ENCODE peak calls at places on chromosomes 3 and 15, in nine cellular contexts. M is BE2C, K is HepG2, A is uterus, P is AG09309, W is esophagus muscularis mucosa, R is GM23338, I is DND-41, L is fibroblast of mammary gland. S is an unnamed sample.

GRCh38 chr3:23183731-23184130 is 19.4 kb upstream of the UBE2E2 start:
- DNase-seq in M (no peak), K (peak; percentile 43), A (no peak), P (peak; percentile 24), W (no peak), R (peak; percentile 94), I (no peak), L (peak; percentile 56), S (no peak)

GRCh38 chr3:150922611-150923010 is 17.4 kb upstream of the MINDY4B start:
- DNase-seq in M (peak; percentile 75), K (no peak), A (peak; percentile 22), P (no peak), W (no peak), R (peak; percentile 84), I (no peak), L (no peak), S (no peak)

GRCh38 chr3:76383781-76384180 is 598.4 kb upstream of the ZNF717 start:
- DNase-seq in M (peak; percentile 83), K (no peak), A (no peak), P (no peak), W (no peak), R (no peak), I (no peak), L (no peak), S (no peak)

GRCh38 chr3:178245385-178245778 is 290.9 kb upstream of the KCNMB2 start:
- DNase-seq in M (peak; percentile 11), K (no peak), A (no peak), P (no peak), W (no peak), R (no peak), I (no peak), L (peak; percentile 12), S (no peak)

GRCh38 chr15:69414702-69415161 is 583 bp downstream of the KIF23 start:
- DNase-seq in M (peak; percentile 48), K (peak; percentile 74), A (peak; percentile 38), P (peak; percentile 64), W (no peak), R (peak; percentile 75), I (peak; percentile 33), L (peak; percentile 79), S (no peak)

GRCh38 chr15:92653366-92653765 is 2.2 kb downstream of the FAM174B start:
- DNase-seq in M (no peak), K (no peak), A (no peak), P (no peak), W (no peak), R (no peak), I (no peak), L (no peak), S (no peak)

GRCh38 chr15:29686079-29686425 is 136.2 kb downstream of the TJP1 start:
- DNase-seq in M (no peak), K (no peak), A (no peak), P (no peak), W (no peak), R (no peak), I (no peak), L (no peak), S (no peak)

GRCh38 chr3:130835483-130835882 is 58.4 kb upstream of the ATP2C1 start:
- DNase-seq in M (no peak), K (no peak), A (no peak), P (peak; percentile 16), W (no peak), R (no peak), I (no peak), L (no peak), S (no peak)

GRCh38 chr3:128681277-128681829 is 30.7 kb upstream of the RPN1 start:
- DNase-seq in M (no peak), K (no peak), A (no peak), P (peak; percentile 3), W (no peak), R (no peak), I (no peak), L (peak; percentile 33), S (no peak)

GRCh38 chr3:151798476-151798875 is 15.4 kb upstream of the AADAC start:
- DNase-seq in M (no peak), K (no peak), A (no peak), P (no peak), W (no peak), R (no peak), I (no peak), L (peak; percentile 88), S (no peak)

GRCh38 chr3:71064288-71064975 is 519.1 kb downstream of the FOXP1 start:
- DNase-seq in M (no peak), K (peak; percentile 63), A (peak; percentile 55), P (no peak), W (no peak), R (peak; percentile 79), I (peak; percentile 77), L (peak; percentile 67), S (no peak)

GRCh38 chr3:168671091-168671490 is 575.4 kb upstream of the GOLIM4 start:
- DNase-seq in M (peak; percentile 40), K (no peak), A (no peak), P (no peak), W (no peak), R (no peak), I (no peak), L (no peak), S (no peak)

GRCh38 chr15:99928429-99928981 is 195.3 kb upstream of the LYSMD4 start:
- DNase-seq in M (peak; percentile 75), K (no peak), A (peak; percentile 74), P (peak; percentile 18), W (peak; percentile 92), R (peak; percentile 49), I (no peak), L (peak; percentile 72), S (peak; percentile 97)

GRCh38 chr3:154105218-154105975 is 15.8 kb upstream of the ARHGEF26 start:
- DNase-seq in M (no peak), K (no peak), A (no peak), P (no peak), W (no peak), R (peak; percentile 8), I (no peak), L (no peak), S (no peak)

GRCh38 chr3:75042941-75043340 is 428.5 kb upstream of the CNTN3 start:
- DNase-seq in M (no peak), K (no peak), A (no peak), P (no peak), W (no peak), R (peak; percentile 62), I (no peak), L (no peak), S (no peak)

GRCh38 chr15:93497256-93497655 is 408.2 kb upstream of the RGMA start:
- DNase-seq in M (no peak), K (no peak), A (no peak), P (no peak), W (no peak), R (no peak), I (no peak), L (no peak), S (no peak)

GRCh38 chr3:141793476-141794260 is 30.5 kb downstream of the GRK7 start:
- DNase-seq in M (no peak), K (no peak), A (no peak), P (no peak), W (no peak), R (peak; percentile 87), I (no peak), L (no peak), S (peak; percentile 76)
- TF ChIP-seq CTCF in M (no peak), K (no peak), A (no peak), P (no peak), W (no peak), R (peak; percentile 88), I (no peak), L (no peak), S (no peak)

DNA sequence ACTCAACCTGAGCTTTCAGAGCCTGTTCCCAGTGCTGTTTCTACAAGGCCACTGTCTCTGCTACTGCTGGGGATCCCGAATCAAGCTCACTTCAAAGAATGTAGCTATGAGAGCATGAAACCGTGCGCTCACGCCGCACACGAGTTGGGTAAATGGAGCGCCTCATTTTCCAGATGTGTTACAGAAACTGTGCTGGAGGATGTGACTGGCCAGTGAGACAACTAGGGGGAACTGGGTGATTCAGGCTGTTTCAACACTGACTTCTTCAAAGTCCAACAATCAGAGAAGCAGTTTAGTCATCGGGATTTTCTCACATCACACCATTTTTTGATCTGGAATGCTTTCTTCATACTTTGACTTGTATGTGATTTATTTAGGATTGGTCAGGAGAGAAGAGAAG is 3.5 kb downstream of the ZNF710 start:
- DNase-seq in M (no peak), K (peak; percentile 71), A (no peak), P (peak; percentile 88), W (no peak), R (no peak), I (no peak), L (peak; percentile 99), S (peak; percentile 47)
- H3K4me3 ChIP-seq in M (no peak overlapping the region), K (no peak overlapping the region), A (no peak overlapping the region), P (no peak overlapping the region), W (no peak overlapping the region), R (no peak overlapping the region), I (no peak overlapping the region), L (peak overlapping the region; percentile 24), S (no peak overlapping the region)

DNA sequence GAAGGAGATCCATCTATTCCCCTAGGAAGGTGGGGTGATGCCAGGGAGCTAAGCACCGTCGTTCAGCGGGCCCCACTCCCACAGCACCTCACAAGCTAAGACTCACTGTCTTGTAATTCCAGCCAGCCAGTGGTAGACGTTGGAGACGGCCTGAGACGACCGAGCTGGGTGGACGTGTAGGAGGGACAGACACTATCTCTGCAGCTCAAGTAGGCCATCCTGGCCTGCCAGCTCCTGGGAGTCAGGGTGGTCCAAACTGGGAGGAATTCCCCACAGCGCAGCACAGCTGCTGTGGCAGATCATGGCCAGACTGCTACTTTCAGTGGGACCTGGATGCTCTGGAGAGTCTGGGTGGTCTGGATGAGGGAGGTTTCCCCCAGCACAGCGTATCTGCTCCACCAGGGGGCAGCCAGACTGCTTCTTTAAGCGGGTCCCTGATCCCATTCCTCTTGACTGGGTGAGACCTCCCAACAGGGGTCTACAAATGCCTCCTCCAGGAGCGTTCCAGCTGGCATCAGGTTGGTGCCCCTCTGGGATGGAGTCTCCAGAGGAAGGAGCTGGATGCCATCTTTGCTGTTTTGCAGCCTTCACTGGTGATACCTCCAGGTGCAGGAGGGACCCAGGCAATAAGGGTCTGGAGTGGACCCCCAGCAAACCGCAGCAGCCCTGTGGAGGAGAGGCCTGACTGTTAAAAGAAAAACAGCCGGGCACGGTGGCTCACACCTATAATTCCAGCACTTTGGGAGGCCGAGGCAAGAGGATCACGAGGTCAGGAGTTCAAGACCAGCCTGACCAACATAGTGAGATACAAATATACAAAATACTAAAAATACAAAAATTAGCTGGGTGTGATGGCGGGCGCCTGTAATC is 27.6 kb downstream of the GNB5 start:
- DNase-seq in M (peak; percentile 56), K (no peak), A (no peak), P (no peak), W (no peak), R (peak; percentile 88), I (peak; percentile 39), L (no peak), S (peak; percentile 75)
- TF ChIP-seq CTCF in M (peak; percentile 60), K (peak; percentile 49), A (no peak), P (no peak), W (no peak), R (peak; percentile 73), I (peak; percentile 52), L (peak; percentile 15), S (no peak)

GRCh38 chr3:8520816-8521415 is 19.3 kb downstream of the LMCD1 start:
- DNase-seq in M (no peak), K (no peak), A (no peak), P (no peak), W (no peak), R (no peak), I (no peak), L (no peak), S (no peak)
- H3K4me3 ChIP-seq in M (no peak overlapping the region), K (no peak overlapping the region), A (no peak overlapping the region), P (no peak overlapping the region), W (no peak overlapping the region), R (no peak overlapping the region), I (no peak overlapping the region), L (no peak overlapping the region), S (no peak overlapping the region)